ENCODE peak calls at places on chromosome 7, in eight cellular contexts. Q is A549; N is naive thymus-derived CD4-positive, alpha-beta T cell; F is ovary; R is hepatocyte; D is lung; A is colonic mucosa; S is tibial artery. H is an unnamed sample.

GRCh38 chr7:101915000-101915399 is 97.6 kb downstream of the CUX1 start:
- DNase-seq in Q (no peak), N (no peak), F (peak; percentile 46), R (no peak), D (no peak), A (no peak), S (no peak), H (no peak)

GRCh38 chr7:10646249-10646648 is 327.4 kb upstream of the PHF14 start:
- DNase-seq in Q (no peak), N (no peak), F (no peak), R (no peak), D (no peak), A (no peak), S (no peak), H (no peak)

GRCh38 chr7:80294321-80294720 is 159.7 kb downstream of the GNAI1 start:
- DNase-seq in Q (no peak), N (no peak), F (no peak), R (no peak), D (no peak), A (no peak), S (no peak), H (no peak)

GRCh38 chr7:149497467-149498261 is at the start of gene ZNF746:
- DNase-seq in Q (peak; percentile 86), N (peak; percentile 77), F (peak; percentile 77), R (peak; percentile 95), D (peak; percentile 85), A (peak; percentile 78), S (peak; percentile 87), H (peak; percentile 91)

GRCh38 chr7:73602721-73603651 is 21.3 kb downstream of the MLXIPL start:
- DNase-seq in Q (no peak), N (no peak), F (no peak), R (no peak), D (no peak), A (no peak), S (no peak), H (no peak)

GRCh38 chr7:36188923-36189322 is 35.9 kb downstream of the EEPD1 start:
- DNase-seq in Q (no peak), N (no peak), F (no peak), R (no peak), D (no peak), A (no peak), S (no peak), H (no peak)

GRCh38 chr7:15783971-15784693 is 97.6 kb upstream of the MEOX2 start:
- DNase-seq in Q (no peak), N (no peak), F (no peak), R (no peak), D (no peak), A (no peak), S (no peak), H (no peak)

GRCh38 chr7:29609162-29610030 is 45.8 kb downstream of the PRR15 start:
- DNase-seq in Q (peak; percentile 62), N (no peak), F (no peak), R (peak; percentile 61), D (no peak), A (peak; percentile 79), S (no peak), H (peak; percentile 59)

GRCh38 chr7:119937745-119938144 is 335.2 kb upstream of the KCND2 start:
- DNase-seq in Q (no peak), N (no peak), F (no peak), R (no peak), D (no peak), A (no peak), S (no peak), H (no peak)

GRCh38 chr7:123635551-123636359 is 19.9 kb upstream of the LMOD2 start:
- DNase-seq in Q (peak; percentile 13), N (no peak), F (no peak), R (peak; percentile 56), D (no peak), A (no peak), S (no peak), H (no peak)

GRCh38 chr7:151430391-151431205 is 9.3 kb downstream of the CRYGN start:
- DNase-seq in Q (no peak), N (no peak), F (peak; percentile 31), R (no peak), D (no peak), A (no peak), S (no peak), H (no peak)
- H3K27ac ChIP-seq in Q (no peak overlapping the region), N (peak overlapping the region; percentile 57), F (no peak overlapping the region), R (no peak overlapping the region), D (no peak overlapping the region), A (no peak overlapping the region), S (no peak overlapping the region), H (no peak overlapping the region)

DNA sequence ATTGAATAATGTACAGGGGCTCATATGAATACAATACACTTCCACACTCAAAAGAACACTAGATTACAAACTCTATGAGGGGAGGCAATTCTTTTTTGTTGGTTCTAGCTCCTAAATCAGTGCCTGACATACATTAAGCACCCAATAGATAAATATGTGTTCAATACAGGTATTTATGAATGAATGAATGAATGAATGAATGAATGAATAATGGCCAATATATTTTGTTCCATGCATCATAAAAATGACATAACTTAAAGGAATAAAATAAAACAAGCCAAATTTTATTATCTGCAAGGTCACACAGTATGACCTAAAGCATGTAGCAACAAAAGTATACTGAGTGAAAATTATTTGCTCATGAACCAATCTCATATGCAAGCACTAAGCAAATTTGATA is 168.9 kb downstream of the CACNA2D1 start:
- DNase-seq in Q (no peak), N (no peak), F (no peak), R (no peak), D (no peak), A (no peak), S (no peak), H (no peak)
- H3K4me3 ChIP-seq in Q (no peak overlapping the region), N (no peak overlapping the region), F (no peak overlapping the region), R (no peak overlapping the region), D (no peak overlapping the region), A (no peak overlapping the region), S (no peak overlapping the region), H (no peak overlapping the region)

DNA sequence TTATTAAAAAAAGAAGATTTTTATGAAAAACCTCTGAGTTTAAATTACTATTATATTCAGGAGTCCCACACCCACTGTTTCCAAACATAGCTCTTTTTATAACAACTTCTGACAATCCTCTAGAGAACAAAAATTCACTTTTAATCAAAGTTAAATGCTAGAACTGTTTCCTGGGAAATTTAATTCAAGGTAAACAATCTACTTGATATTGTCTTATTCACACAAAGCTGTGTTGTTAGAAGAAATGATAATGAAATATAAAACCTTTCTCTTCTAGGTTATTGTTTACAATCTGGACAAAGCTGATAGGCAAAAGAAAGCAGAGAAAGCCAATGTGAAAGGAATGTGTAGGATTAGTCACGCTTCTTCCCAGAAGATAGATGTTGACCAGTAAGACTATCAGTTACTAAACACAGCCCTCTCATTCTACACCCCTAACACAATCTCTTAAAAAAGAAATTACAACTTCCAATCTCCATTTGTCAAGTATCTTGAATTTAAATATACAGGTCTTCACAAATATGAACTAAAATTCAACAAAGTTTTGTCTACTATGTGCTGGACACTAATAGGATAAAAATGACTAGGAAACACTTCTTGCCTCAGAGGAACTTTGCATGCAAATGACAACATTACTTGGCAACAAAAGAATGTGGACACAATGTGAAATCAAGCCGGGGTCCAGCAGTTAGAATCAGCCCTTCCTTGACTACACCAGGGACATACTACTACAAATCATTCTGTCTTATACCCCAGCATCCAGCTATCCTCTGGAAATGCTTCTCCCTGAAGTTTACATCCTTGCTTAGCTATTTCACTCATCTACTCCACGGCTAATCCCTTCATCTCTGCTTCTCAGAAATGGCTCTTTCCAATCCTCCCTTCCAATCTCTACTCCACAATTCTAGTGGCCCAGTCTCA is 123.7 kb downstream of the IMMP2L start:
- DNase-seq in Q (no peak), N (no peak), F (no peak), R (no peak), D (no peak), A (no peak), S (no peak), H (no peak)
- H3K27ac ChIP-seq in Q (no peak overlapping the region), N (no peak overlapping the region), F (no peak overlapping the region), R (no peak overlapping the region), D (no peak overlapping the region), A (no peak overlapping the region), S (no peak overlapping the region), H (no peak overlapping the region)

GRCh38 chr7:77796960-77797359 is 1.3 kb downstream of the TMEM60 start:
- DNase-seq in Q (no peak), N (no peak), F (no peak), R (no peak), D (no peak), A (no peak), S (no peak), H (no peak)

GRCh38 chr7:77798394-77799077 is at the start of the genes PHTF2 and TMEM60:
- DNase-seq in Q (peak; percentile 97), N (peak; percentile 78), F (peak; percentile 99), R (peak; percentile 99), D (peak; percentile 99), A (peak; percentile 99), S (peak; percentile 100), H (peak; percentile 98)

GRCh38 chr7:77794000-77794399 is 4.2 kb downstream of the TMEM60 start:
- DNase-seq in Q (no peak), N (no peak), F (no peak), R (no peak), D (no peak), A (no peak), S (no peak), H (no peak)

GRCh38 chr7:77797734-77798393 is 370 bp downstream of the TMEM60 start:
- DNase-seq in Q (no peak), N (no peak), F (no peak), R (no peak), D (no peak), A (no peak), S (no peak), H (no peak)

DNA sequence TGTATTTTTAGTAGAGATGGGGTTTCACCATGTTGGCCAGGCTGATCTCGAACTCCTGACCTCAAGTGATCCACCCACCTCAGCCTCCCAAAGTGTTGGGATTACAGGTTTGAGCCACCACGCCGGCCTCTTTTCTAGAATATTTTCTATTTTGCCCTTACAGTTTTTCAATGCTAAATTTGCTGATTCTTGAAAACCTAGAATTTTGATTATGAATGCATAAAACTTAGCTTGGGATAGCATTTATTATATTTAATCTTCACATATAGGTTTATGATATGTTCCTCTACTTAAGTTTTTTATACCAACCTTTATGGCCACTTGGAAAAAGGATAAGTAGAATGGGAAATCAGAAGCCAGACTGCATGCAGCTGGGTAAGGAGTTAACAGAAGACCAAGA is 2.1 kb downstream of the TMEM60 start:
- DNase-seq in Q (no peak), N (no peak), F (no peak), R (no peak), D (no peak), A (no peak), S (no peak), H (no peak)
- H3K4me3 ChIP-seq in Q (no peak overlapping the region), N (no peak overlapping the region), F (no peak overlapping the region), R (no peak overlapping the region), D (no peak overlapping the region), A (no peak overlapping the region), S (no peak overlapping the region), H (no peak overlapping the region)

DNA sequence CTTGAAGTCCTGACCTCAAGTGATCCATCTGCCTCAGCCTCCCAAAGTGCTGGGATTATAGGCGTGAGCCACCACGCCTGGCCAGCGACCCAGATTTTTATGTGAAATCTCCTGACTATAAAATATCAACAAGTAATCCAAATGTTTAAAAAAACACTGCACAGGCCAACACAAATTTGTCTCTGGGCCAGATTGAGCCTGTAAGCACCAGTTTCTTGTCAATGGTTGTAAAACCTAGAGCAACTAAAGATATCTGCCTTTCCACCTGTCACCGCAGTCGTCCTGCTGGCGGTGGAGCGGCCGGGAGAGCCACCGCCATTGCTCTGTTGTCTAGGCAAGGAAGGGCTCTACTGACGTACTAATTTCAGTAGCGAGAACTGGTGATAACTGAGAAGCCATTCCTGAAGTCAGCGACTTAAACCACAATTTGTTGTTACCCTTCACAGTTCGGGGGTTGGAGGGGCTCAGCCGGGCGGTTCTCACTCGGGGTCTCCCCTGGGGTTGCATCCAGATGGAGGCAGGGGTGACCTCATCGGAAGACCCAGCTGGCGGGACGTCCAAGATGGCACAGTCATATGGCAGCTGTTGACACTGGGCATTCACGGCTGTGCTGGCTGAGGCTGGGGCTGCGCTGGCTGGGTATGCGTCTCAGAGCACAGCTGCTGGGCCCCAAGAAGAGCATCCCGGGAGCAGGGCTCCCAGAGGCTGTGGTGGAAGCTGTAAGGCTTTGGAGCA is 55.2 kb upstream of the PDGFA start:
- DNase-seq in Q (no peak), N (no peak), F (no peak), R (no peak), D (no peak), A (peak; percentile 38), S (no peak), H (no peak)
- H3K27ac ChIP-seq in Q (no peak overlapping the region), N (no peak overlapping the region), F (no peak overlapping the region), R (no peak overlapping the region), D (no peak overlapping the region), A (no peak overlapping the region), S (peak overlapping the region; percentile 54), H (no peak overlapping the region)

H was measured in pancreas.